ENCODE peak calls at places on chromosomes 2 and 18, in four cellular contexts. U is body of pancreas, H is right lobe of liver, N is dorsolateral prefrontal cortex. M is an unnamed sample.

GRCh38 chr2:109331864-109332848 is 203.2 kb downstream of the SH3RF3 start:
- DNase-seq in U (peak), H (no peak), N (peak), M (peak)

GRCh38 chr2:232368311-232368731 is 10.2 kb upstream of the ALPP start:
- DNase-seq in U (no peak), H (no peak), N (no peak), M (no peak)

GRCh38 chr2:65049010-65049639 is 7.1 kb upstream of the CEP68 start:
- DNase-seq in U (no peak), H (no peak), N (no peak), M (no peak)

GRCh38 chr18:73564073-73564472 is 583.6 kb downstream of the FBXO15 start:
- DNase-seq in U (no peak), H (no peak), N (no peak), M (no peak)

GRCh38 chr2:43515807-43516497 is 79.9 kb downstream of the THADA start:
- DNase-seq in U (no peak), H (no peak), N (no peak), M (no peak)

GRCh38 chr2:235952714-235953113 is 215.5 kb downstream of the GBX2 start:
- DNase-seq in U (no peak), H (no peak), N (no peak), M (no peak)

GRCh38 chr2:114714316-114714715 is 271.9 kb downstream of the DPP10 start:
- DNase-seq in U (no peak), H (no peak), N (no peak), M (no peak)

GRCh38 chr18:54888933-54889332 is 60.7 kb downstream of the RAB27B start:
- DNase-seq in U (no peak), H (no peak), N (no peak), M (no peak)

GRCh38 chr2:7671312-7671711 is 754.1 kb downstream of the RNF144A start:
- DNase-seq in U (no peak), H (no peak), N (no peak), M (no peak)

GRCh38 chr2:6823111-6823510 is 42.6 kb downstream of the CMPK2 start:
- DNase-seq in U (no peak), H (no peak), N (no peak), M (no peak)

GRCh38 chr2:10398496-10398895 is 49.6 kb downstream of the ODC1 start:
- DNase-seq in U (no peak), H (no peak), N (no peak), M (no peak)

GRCh38 chr18:12239426-12239825 is 14.7 kb upstream of the CIDEA start:
- DNase-seq in U (no peak), H (no peak), N (no peak), M (no peak)

GRCh38 chr2:47072018-47072691 is 83.0 kb downstream of the STPG4 start:
- DNase-seq in U (peak), H (peak), N (peak), M (no peak)

GRCh38 chr2:101204400-101205095 is 48.1 kb upstream of the CNOT11 start:
- DNase-seq in U (no peak), H (no peak), N (no peak), M (no peak)

GRCh38 chr2:99867690-99868089 is 274.7 kb downstream of the AFF3 start:
- DNase-seq in U (no peak), H (no peak), N (peak), M (no peak)

GRCh38 chr2:14632133-14632936 is at the start of gene LRATD1:
- DNase-seq in U (peak), H (peak), N (peak), M (peak)

GRCh38 chr2:85584857-85585780 is 888 bp downstream of the VAMP5 start:
- DNase-seq in U (peak), H (peak), N (no peak), M (peak)

GRCh38 chr2:58081000-58081399 is 34.4 kb downstream of the VRK2 start:
- DNase-seq in U (no peak), H (no peak), N (no peak), M (peak)

GRCh38 chr2:63189026-63189425 is 138.4 kb downstream of the OTX1 start:
- DNase-seq in U (peak), H (no peak), N (no peak), M (no peak)

DNA sequence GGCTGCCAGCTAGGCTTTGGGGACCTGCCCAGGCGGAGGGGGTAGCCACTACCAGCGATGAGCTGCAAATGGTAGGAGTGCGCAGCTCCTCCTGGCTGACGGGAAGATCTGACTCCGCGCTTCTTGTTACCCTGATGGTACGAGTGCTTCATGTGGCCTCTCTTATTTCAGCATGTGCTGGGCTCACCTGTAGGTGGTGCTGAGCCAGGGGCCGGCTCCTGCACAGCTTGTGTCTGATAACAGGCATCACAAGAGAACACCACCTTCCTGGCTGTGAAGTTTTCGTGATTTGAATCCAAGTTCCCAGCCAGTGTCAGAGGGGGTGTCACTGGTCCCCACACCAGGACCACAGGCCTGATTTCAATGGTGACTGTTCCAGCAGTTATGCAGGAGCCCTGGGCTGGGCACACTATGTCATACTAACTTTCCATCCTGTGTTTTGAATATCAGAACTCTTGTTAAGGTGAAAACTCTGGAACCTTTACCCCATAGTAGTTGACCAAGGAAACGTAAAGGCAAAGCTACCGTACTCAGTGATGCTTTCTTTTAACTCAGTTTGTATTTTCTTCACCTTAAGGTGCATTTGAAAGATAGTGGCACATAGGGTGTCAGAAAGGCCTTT is 28.0 kb downstream of the APCDD1 start:
- DNase-seq in U (no peak), H (no peak), N (no peak), M (no peak)
- H3K27ac ChIP-seq in U (no peak), H (no peak), N (no peak), M (no peak)

GRCh38 chr18:58979615-58980014 is 114.9 kb downstream of the ZNF532 start:
- DNase-seq in U (no peak), H (no peak), N (no peak), M (no peak)

GRCh38 chr18:58977801-58978200 is 113.1 kb downstream of the ZNF532 start:
- DNase-seq in U (no peak), H (no peak), N (no peak), M (no peak)

GRCh38 chr18:58975296-58975695 is 110.6 kb downstream of the ZNF532 start:
- DNase-seq in U (no peak), H (no peak), N (no peak), M (no peak)

GRCh38 chr18:58978916-58979315 is 114.2 kb downstream of the ZNF532 start:
- DNase-seq in U (no peak), H (no peak), N (no peak), M (no peak)

DNA sequence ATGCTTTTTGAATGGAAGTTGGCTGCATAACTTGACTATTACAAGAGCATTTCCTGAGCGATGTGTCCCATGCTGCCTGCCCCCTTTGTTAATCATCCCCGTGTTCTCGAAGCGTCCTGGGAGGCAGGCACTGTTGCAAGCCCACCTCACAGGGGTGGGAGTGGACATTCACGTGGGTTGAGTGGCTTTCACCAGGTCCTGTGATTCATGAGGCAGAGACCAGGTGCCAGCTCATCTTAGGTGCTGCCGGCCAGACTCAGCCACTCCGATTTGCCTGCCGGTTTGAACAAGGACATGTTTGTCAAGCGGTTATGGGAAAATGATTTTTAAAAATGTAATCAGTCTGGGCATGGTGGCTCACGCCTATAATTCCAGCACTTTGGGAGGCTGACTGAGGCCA is 112.5 kb downstream of the ZNF532 start:
- DNase-seq in U (no peak), H (no peak), N (no peak), M (no peak)
- TF ChIP-seq CTCF in U (no peak), H (no peak), N (no peak), M (no peak)

DNA sequence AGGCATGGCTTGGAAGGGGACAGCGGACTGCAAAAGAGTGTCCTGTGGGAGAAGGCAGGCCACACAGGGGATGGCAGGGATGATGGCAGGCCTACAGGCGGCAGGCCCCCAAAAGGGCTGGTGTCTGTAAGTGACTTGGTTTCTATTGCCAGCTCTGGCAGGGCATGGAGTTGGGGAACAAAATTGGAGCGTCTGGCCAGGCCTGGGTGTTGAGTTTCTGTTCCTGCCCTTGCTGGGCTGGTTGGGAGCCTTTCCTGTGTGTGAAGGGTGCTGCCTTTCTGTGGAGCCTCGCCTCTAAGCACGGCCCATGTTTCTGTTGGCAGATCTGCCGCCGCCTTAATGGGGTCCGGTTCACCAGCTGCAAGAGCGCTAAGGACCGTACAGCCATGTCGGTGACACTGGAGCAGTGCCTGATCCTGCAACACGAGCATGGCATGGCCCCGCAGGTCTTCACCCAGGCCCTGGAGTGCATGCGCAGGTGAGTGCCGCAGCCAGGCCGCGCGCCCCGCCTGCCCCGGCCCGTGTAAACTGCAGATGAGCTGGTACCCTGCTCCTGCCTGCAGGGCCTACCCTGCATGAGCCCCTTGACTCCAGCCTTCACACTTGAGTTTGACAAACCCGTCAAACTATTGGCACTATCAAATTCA is 31.5 kb downstream of the COA5 start:
- DNase-seq in U (no peak), H (no peak), N (no peak), M (no peak)
- H3K27ac ChIP-seq in U (no peak), H (no peak), N (no peak), M (no peak)

DNA sequence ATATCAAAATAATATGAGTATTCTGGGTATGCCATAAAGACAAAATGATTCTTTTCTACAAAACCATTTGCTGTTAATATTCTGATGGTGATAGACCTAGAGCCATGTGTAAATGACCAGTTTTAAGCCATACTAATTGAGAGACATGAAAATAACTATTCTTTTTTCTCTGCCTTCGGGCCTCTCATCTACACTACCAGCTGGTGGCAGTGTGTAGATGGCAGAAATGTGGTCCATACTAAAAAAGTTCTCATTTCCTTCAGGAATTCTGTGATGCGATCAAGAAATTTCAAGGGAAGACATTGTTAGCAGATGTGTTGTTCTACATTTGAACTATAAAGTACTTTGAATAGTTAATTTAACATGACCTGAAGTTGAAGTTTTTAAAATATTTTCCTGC is 485.2 kb downstream of the TRIB2 start:
- DNase-seq in U (peak), H (no peak), N (no peak), M (no peak)
- TF ChIP-seq CTCF in U (peak), H (no peak), N (no peak), M (no peak)

GRCh38 chr18:58449366-58449935 is 179.4 kb downstream of the ALPK2 start:
- DNase-seq in U (no peak), H (no peak), N (no peak), M (no peak)
- H3K27ac ChIP-seq in U (no peak), H (peak), N (no peak), M (no peak)

DNA sequence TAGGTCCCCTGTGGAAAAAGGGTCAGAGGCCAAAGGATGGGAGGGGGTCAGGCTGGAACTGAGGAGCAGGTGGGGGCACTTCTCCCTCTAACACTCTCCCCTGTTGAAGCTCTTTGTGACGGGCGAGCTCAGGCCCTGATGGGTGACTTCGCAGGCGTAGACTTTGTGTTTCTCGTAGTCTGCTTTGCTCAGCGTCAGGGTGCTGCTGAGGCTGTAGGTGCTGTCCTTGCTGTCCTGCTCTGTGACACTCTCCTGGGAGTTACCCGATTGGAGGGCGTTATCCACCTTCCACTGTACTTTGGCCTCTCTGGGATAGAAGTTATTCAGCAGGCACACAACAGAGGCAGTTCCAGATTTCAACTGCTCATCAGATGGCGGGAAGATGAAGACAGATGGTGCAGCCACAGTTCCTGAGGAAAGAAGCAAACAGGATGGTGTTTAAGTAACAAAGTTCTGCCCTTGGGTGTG is 165.8 kb downstream of the RPIA start:
- DNase-seq in U (no peak), H (no peak), N (no peak), M (no peak)
- TF ChIP-seq CTCF in U (no peak), H (no peak), N (no peak), M (no peak)

GRCh38 chr2:40406485-40407289 is 45.2 kb downstream of the SLC8A1 start:
- DNase-seq in U (no peak), H (no peak), N (no peak), M (no peak)
- H3K27ac ChIP-seq in U (no peak), H (no peak), N (no peak), M (no peak)

GRCh38 chr2:20050104-20050711 is 1.2 kb downstream of the LAPTM4A start:
- DNase-seq in U (no peak), H (no peak), N (no peak), M (peak)

GRCh38 chr2:20051518-20052228 is at the start of gene LAPTM4A:
- DNase-seq in U (peak), H (peak), N (peak), M (peak)

GRCh38 chr2:20049631-20050030 is 1.8 kb downstream of the LAPTM4A start:
- DNase-seq in U (no peak), H (no peak), N (no peak), M (no peak)

GRCh38 chr2:20052229-20052871 is 922 bp upstream of the LAPTM4A start:
- DNase-seq in U (no peak), H (no peak), N (no peak), M (no peak)

DNA sequence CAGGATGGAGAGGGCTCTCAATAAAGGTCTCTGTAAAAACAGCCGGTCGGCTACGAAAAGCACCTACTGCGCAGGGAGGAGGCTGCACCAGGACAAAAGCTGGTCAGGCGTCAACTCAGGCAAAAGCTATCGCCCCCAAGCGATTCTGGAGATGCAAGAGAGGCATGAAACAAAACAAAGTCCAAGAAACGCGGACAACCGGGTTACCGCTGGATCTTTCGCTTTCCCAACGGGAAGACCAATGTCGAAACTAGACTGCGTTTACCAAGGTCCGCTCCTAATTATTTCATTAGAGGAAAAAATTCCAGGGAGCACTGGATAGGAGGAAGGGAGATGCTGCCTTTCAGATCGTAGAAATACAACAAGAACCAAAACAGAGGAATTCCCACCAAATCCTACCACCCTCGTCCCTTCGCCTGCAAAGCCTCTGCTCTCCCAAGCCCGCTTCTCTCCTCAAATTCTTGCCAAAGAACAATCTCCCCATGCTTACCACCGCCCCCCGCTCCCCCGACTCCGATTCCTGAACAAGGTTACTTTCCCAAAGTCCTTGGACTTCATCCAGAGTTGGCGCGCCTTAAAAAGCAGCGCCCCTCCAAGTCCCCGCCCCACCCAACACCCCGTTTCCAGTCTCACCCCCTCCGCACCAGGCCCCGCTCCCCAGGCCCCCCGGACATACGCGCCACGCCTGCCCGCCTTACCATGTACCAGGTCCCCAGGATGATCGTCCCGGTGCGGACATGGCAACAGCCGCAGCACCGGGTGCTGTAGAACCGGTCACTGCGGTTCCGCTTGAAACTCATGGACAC is 513 bp downstream of the LAPTM4A start:
- DNase-seq in U (peak), H (peak), N (peak), M (peak)
- TF ChIP-seq CTCF in U (no peak), H (no peak), N (no peak), M (no peak)

GRCh38 chr2:36374586-36374985 is 19.0 kb downstream of the CRIM1 start:
- DNase-seq in U (no peak), H (no peak), N (no peak), M (no peak)
- H3K27ac ChIP-seq in U (no peak), H (no peak), N (no peak), M (no peak)

M was measured in prostate gland.